ENCODE peak calls at places on chromosomes 13 and 19, in five cellular contexts. S is AG10803, F is HCT116, K is lower leg skin, V is colonic mucosa. P is an unnamed sample.

GRCh38 chr19:10625762-10626138 is 397 bp downstream of the SLC44A2 start:
- DNase-seq in S (no peak), V (peak), K (no peak), F (no peak), P (no peak)

GRCh38 chr13:42707596-42707995 is 73.8 kb upstream of the FAM216B start:
- DNase-seq in V (no peak), S (peak), K (no peak), F (no peak), P (no peak)

GRCh38 chr13:59970847-59971246 is 192.9 kb downstream of the DIAPH3 start:
- DNase-seq in S (no peak), F (no peak), K (no peak), V (no peak), P (no peak)

GRCh38 chr13:92671821-92672220 is 554.8 kb upstream of the GPC6 start:
- DNase-seq in V (no peak), S (no peak), K (no peak), F (no peak), P (no peak)

GRCh38 chr19:10424011-10424637 is 3.8 kb downstream of the PDE4A start:
- DNase-seq in S (peak), K (no peak), V (peak), F (no peak), P (no peak)

GRCh38 chr13:48252176-48252575 is 19.2 kb downstream of the ITM2B start:
- DNase-seq in S (no peak), V (no peak), F (no peak), K (no peak), P (no peak)

GRCh38 chr13:30376426-30377311 is 45.6 kb upstream of the UBE2L5 start:
- DNase-seq in S (no peak), V (peak), K (no peak), F (no peak), P (peak)

GRCh38 chr19:8611890-8612806 is 1.6 kb upstream of the ADAMTS10 start:
- DNase-seq in F (no peak), K (peak), V (peak), S (peak), P (no peak)

GRCh38 chr19:38664503-38665211 is 17.2 kb downstream of the ACTN4 start:
- DNase-seq in S (no peak), V (no peak), K (no peak), F (no peak), P (no peak)

GRCh38 chr19:46633130-46633529 is 2.9 kb downstream of the GNG8 start:
- DNase-seq in F (no peak), V (no peak), K (no peak), S (no peak), P (no peak)

GRCh38 chr13:86601351-86601750 is 802.1 kb upstream of the SLITRK6 start:
- DNase-seq in S (no peak), K (no peak), F (no peak), V (no peak), P (no peak)

GRCh38 chr19:4803736-4804695 is 12.5 kb downstream of the FEM1A start:
- DNase-seq in S (peak), K (no peak), V (peak), F (peak), P (peak)

GRCh38 chr13:85597790-85598500 is 201.3 kb downstream of the SLITRK6 start:
- DNase-seq in V (no peak), S (no peak), F (no peak), K (no peak), P (no peak)

GRCh38 chr19:42388851-42389489 is 1.1 kb downstream of the CNFN start:
- DNase-seq in K (no peak), S (no peak), V (no peak), F (no peak), P (no peak)

GRCh38 chr19:39409886-39410619 is 2.4 kb upstream of the PLEKHG2 start:
- DNase-seq in F (peak), V (peak), K (peak), S (peak), P (peak)

GRCh38 chr19:13043285-13043684 is 48.0 kb downstream of the NFIX start:
- DNase-seq in K (no peak), V (no peak), S (no peak), F (no peak), P (no peak)

GRCh38 chr19:35341565-35342225 is 6.0 kb upstream of the FFAR1 start:
- DNase-seq in V (no peak), K (no peak), S (no peak), F (no peak), P (no peak)

GRCh38 chr19:39152066-39152465 is 26.5 kb downstream of the PAK4 start:
- DNase-seq in F (no peak), V (no peak), K (no peak), S (no peak), P (no peak)

GRCh38 chr19:48874309-48875135 is 2.3 kb downstream of the PPP1R15A start:
- DNase-seq in S (peak), V (peak), F (no peak), K (no peak), P (peak)

GRCh38 chr19:3708207-3708931 is at the start of gene TJP3:
- DNase-seq in K (no peak), F (peak), S (no peak), V (peak), P (no peak)

GRCh38 chr19:10332158-10332964 is 968 bp downstream of the RAVER1 start:
- DNase-seq in V (peak), K (no peak), F (no peak), S (no peak), P (no peak)

GRCh38 chr13:50668044-50668443 is 175.4 kb downstream of the DLEU7 start:
- DNase-seq in S (no peak), V (no peak), K (no peak), F (no peak), P (no peak)

GRCh38 chr19:2546128-2547032 is 70.5 kb downstream of the GADD45B start:
- DNase-seq in K (peak), F (no peak), V (peak), S (no peak), P (no peak)

GRCh38 chr13:34833562-34834182 is 108.4 kb upstream of the NBEA start:
- DNase-seq in V (no peak), K (no peak), S (peak), F (peak), P (no peak)

GRCh38 chr13:98869408-98870090 is 108.3 kb downstream of the DOCK9 start:
- DNase-seq in F (no peak), K (no peak), S (no peak), V (no peak), P (no peak)
- TF ChIP-seq CTCF in F (peak), K (no peak), S (peak), V (no peak), P (no peak)

GRCh38 chr19:14089412-14089661 is 1.2 kb downstream of the SAMD1 start:
- DNase-seq in F (no peak), K (no peak), V (no peak), S (no peak), P (no peak)

GRCh38 chr19:14091885-14092462 is 1.4 kb upstream of the SAMD1 start:
- DNase-seq in V (no peak), S (no peak), K (no peak), F (no peak), P (no peak)

GRCh38 chr19:14090509-14091085 is at the start of gene SAMD1:
- DNase-seq in K (peak), F (peak), V (peak), S (peak), P (peak)

GRCh38 chr19:14089662-14090508 is 666 bp downstream of the SAMD1 start:
- DNase-seq in S (peak), F (no peak), V (no peak), K (no peak), P (peak)

GRCh38 chr19:14091086-14091884 is 734 bp upstream of the SAMD1 start:
- DNase-seq in V (peak), K (peak), S (peak), F (no peak), P (peak)
- TF ChIP-seq CTCF in V (no peak), K (no peak), S (peak), F (peak), P (no peak)

DNA sequence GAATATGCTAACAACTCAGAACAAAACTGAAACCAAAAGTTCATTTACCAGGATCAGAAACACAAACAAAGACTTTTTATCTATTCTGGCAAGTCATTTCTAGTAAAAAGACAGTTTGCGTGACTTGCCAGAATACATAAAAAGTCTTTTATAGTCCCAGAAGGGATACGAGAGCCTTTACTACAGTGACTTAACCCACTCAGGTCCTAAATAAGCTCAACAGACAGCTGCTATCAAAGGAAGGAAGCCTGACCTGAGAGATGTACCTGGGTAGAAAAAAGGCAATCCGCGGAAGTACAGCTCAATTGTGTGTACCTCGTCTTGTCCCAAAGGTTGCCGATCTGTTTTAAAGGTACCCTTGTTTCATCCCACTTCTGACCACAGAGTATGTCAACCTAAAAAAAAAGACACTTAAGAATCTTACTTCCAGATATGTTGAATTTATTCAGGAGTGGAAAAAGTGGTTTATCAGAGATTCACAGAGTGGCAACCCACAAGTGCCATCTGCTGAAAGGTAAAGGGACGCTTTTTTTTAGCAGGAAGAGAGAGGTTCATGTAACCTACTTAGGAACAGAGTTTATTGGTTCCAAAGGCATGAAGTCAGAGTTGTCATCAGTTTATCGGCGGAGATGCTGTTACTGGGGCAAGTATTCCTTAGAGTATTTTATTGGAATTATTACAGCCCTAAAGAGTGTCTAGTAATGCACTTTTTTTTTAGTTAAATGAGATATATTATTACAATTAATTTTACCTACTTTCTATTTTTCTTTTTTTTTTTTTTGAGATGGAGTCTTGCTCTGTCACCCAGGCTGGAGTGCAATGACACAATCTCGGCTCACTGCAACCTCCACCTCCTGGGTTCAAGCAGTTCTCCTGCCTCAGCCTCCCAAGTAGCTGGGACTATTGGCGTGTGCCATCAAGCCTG is 69.7 kb upstream of the C1QTNF9B start:
- DNase-seq in F (no peak), K (no peak), V (no peak), S (no peak), P (no peak)
- TF ChIP-seq CTCF in F (no peak), K (no peak), V (no peak), S (no peak), P (no peak)

GRCh38 chr13:41599619-41600018 is 142.3 kb downstream of the RGCC start:
- DNase-seq in V (no peak), F (no peak), K (no peak), S (no peak), P (no peak)

GRCh38 chr13:41590643-41591042 is 133.3 kb downstream of the RGCC start:
- DNase-seq in K (no peak), S (no peak), F (no peak), V (no peak), P (no peak)

GRCh38 chr13:41597348-41598041 is 140.1 kb downstream of the RGCC start:
- DNase-seq in F (no peak), S (no peak), V (no peak), K (no peak), P (no peak)

GRCh38 chr13:41595298-41595697 is 137.9 kb downstream of the RGCC start:
- DNase-seq in V (no peak), K (no peak), S (no peak), F (no peak), P (no peak)

GRCh38 chr13:41596190-41596589 is 138.8 kb downstream of the RGCC start:
- DNase-seq in V (no peak), K (no peak), F (no peak), S (no peak), P (no peak)
- TF ChIP-seq CTCF in V (no peak), K (no peak), F (no peak), S (peak), P (no peak)

DNA sequence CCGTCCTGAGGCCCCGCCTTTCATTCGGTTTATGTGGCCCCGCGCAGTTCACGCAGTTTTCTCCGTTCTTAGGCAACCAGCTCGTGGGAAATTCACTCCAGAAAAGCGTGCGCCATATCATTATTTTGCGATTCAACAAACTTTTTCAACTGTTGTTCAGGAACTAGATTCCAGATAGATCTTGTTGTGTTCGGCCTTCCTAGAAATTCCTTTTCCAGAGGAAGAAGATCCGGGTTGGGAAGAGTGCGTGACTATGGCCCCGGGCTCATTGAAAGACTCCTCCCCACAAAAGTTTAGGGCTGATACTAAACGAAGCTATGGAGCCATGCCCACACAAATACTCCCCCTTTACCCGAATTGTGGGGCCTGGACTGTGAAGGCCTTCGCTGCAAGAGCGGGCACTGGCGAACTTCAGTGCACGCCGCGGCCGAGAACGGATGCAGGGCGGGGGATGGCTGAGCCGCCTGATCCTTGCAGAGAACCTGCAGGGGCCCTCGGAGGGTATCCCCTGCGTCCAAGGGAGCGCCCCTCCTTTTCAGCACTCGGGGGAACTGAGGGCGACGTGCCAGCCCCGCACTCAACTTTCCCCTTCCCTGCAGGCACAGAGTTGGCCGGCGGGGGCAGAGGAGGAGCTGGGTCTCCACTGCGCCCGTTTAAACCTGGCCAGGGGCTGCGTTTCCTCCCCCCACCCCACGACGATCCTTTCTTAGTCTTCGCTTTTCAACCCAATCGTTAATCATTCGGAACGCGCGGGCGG is 904 bp upstream of the SOX1 start:
- DNase-seq in F (no peak), S (no peak), K (no peak), V (no peak), P (no peak)
- TF ChIP-seq CTCF in F (no peak), S (no peak), K (no peak), V (no peak), P (no peak)

GRCh38 chr19:17081672-17082630 is 6.4 kb downstream of the MYO9B start:
- DNase-seq in K (no peak), F (no peak), V (no peak), S (no peak), P (no peak)
- TF ChIP-seq CTCF in K (no peak), F (no peak), V (no peak), S (no peak), P (no peak)

GRCh38 chr13:108700421-108701170 is 71.2 kb downstream of the MYO16 start:
- DNase-seq in F (no peak), V (no peak), S (no peak), K (no peak), P (no peak)

GRCh38 chr13:108702171-108702570 is 72.8 kb downstream of the MYO16 start:
- DNase-seq in K (no peak), F (no peak), S (no peak), V (no peak), P (no peak)

DNA sequence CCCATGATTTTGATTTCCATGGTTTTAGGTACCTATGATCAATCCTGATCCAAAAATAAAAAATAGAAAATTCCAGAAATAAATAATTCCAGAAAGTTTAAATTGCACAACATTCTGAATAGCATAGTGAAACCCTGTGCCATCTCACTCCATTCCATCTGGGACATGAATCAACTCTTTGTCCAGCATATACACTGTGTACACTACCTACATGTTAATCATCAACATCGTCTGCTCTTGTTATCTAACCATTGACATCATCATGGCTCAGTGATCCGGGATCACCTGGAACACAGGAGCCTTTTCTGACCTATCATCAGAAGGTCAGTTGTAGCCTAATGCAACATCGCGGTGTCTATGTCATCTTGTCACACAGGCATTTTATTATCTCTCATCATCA is 75.6 kb downstream of the MYO16 start:
- DNase-seq in S (no peak), V (no peak), F (no peak), K (no peak), P (no peak)
- TF ChIP-seq CTCF in S (no peak), V (no peak), F (no peak), K (no peak), P (no peak)

GRCh38 chr19:54478677-54479266 is 5.7 kb upstream of the CDC42EP5 start:
- DNase-seq in S (peak), K (no peak), V (no peak), F (peak), P (no peak)

GRCh38 chr19:54475706-54476105 is 2.6 kb upstream of the CDC42EP5 start:
- DNase-seq in S (no peak), F (no peak), V (no peak), K (no peak), P (no peak)

GRCh38 chr19:54473983-54474382 is 887 bp upstream of the CDC42EP5 start:
- DNase-seq in V (no peak), S (no peak), K (no peak), F (no peak), P (no peak)

GRCh38 chr19:54480048-54480447 is 7.0 kb upstream of the CDC42EP5 start:
- DNase-seq in S (no peak), V (no peak), K (no peak), F (no peak), P (no peak)

GRCh38 chr19:54477650-54478049 is 4.6 kb upstream of the CDC42EP5 start:
- DNase-seq in K (no peak), F (no peak), V (peak), S (no peak), P (no peak)
- TF ChIP-seq CTCF in K (no peak), F (peak), V (peak), S (peak), P (no peak)

GRCh38 chr19:18895038-18895827 is 725 bp downstream of the CERS1 start:
- DNase-seq in K (no peak), S (peak), V (no peak), F (peak), P (no peak)
- TF ChIP-seq CTCF in K (no peak), S (peak), V (no peak), F (peak), P (no peak)

GRCh38 chr19:11737964-11738745 is 591 bp downstream of the ZNF823 start:
- DNase-seq in F (no peak), V (peak), K (peak), S (peak), P (peak)
- TF ChIP-seq CTCF in F (no peak), V (no peak), K (no peak), S (no peak), P (no peak)

P was measured in activated B cell treated with CpG ODN at 0.5 μM for 24 hours.